ENCODE peak calls at places on chromosomes 3 and 15, in ten cellular contexts. L, K, N, Z, C, X, Q, F, E and Y are unnamed samples.

GRCh38 chr15:44729394-44729913 is 6.9 kb upstream of the TRIM69 start:
- DNase-seq in K (no peak), F (no peak), L (peak), E (peak), Z (no peak), X (peak), Q (no peak), N (peak), C (peak), Y (no peak)

GRCh38 chr15:65957451-65957850 is 88.2 kb downstream of the RAB11A start:
- DNase-seq in C (no peak), F (no peak), Z (no peak), K (no peak), E (no peak), Q (no peak), L (peak), X (no peak), N (no peak), Y (no peak)

GRCh38 chr3:124381565-124382333 is 348.5 kb upstream of the UMPS start:
- DNase-seq in K (no peak), X (no peak), Z (no peak), Q (no peak), N (no peak), F (no peak), E (no peak), L (no peak), C (no peak), Y (no peak)

GRCh38 chr3:13548696-13549512 is at the start of gene FBLN2:
- DNase-seq in N (no peak), L (peak), E (peak), X (no peak), Q (peak), Z (peak), K (no peak), F (no peak), C (peak), Y (no peak)

GRCh38 chr3:297585-297984 is 101.0 kb downstream of the CHL1 start:
- DNase-seq in N (no peak), C (peak), L (peak), Q (no peak), Z (no peak), X (no peak), E (no peak), K (no peak), F (no peak), Y (no peak)

GRCh38 chr3:149638401-149639092 is 19.3 kb downstream of the WWTR1 start:
- DNase-seq in Z (no peak), F (no peak), Q (no peak), X (no peak), K (peak), N (no peak), C (no peak), E (peak), L (no peak), Y (no peak)

GRCh38 chr3:10213156-10213792 is 35.0 kb upstream of the TATDN2 start:
- DNase-seq in F (no peak), N (no peak), C (no peak), Q (no peak), E (no peak), K (no peak), L (no peak), X (no peak), Z (no peak), Y (no peak)

GRCh38 chr3:123641084-123641462 is 56.2 kb upstream of the HACD2 start:
- DNase-seq in X (no peak), E (no peak), L (no peak), Q (no peak), F (no peak), K (no peak), Z (no peak), N (no peak), C (peak), Y (no peak)

GRCh38 chr15:69668049-69668705 is 215.6 kb downstream of the RPLP1 start:
- DNase-seq in N (no peak), C (no peak), K (no peak), L (no peak), F (no peak), E (no peak), Q (no peak), X (no peak), Z (no peak), Y (no peak)

GRCh38 chr15:25777047-25777446 is 86.1 kb downstream of the ATP10A start:
- DNase-seq in Q (no peak), N (no peak), K (no peak), E (no peak), C (no peak), L (no peak), X (peak), Z (no peak), F (no peak), Y (no peak)

GRCh38 chr3:15903164-15903563 is 105.4 kb upstream of the ANKRD28 start:
- DNase-seq in X (no peak), Z (peak), C (no peak), L (no peak), Q (peak), N (peak), K (peak), F (no peak), E (peak), Y (peak)

GRCh38 chr3:192060160-192060783 is 599.3 kb downstream of the PYDC2 start:
- DNase-seq in F (no peak), Q (no peak), K (no peak), N (no peak), L (no peak), X (no peak), E (no peak), Z (no peak), C (peak), Y (no peak)

GRCh38 chr15:101167791-101168462 is 83.9 kb downstream of the CHSY1 start:
- DNase-seq in Z (peak), C (no peak), X (no peak), N (peak), F (peak), K (peak), Q (peak), E (peak), L (no peak), Y (peak)

GRCh38 chr15:96160269-96160668 is 170.2 kb upstream of the NR2F2 start:
- DNase-seq in Q (peak), F (no peak), N (peak), C (no peak), X (peak), K (peak), L (no peak), Z (peak), E (peak), Y (no peak)

GRCh38 chr3:48247401-48247807 is 6.5 kb downstream of the ZNF589 start:
- DNase-seq in E (peak), X (peak), L (peak), K (no peak), F (no peak), Z (no peak), Q (no peak), N (no peak), C (no peak), Y (no peak)

GRCh38 chr3:906739-907138 is 186.1 kb upstream of the CNTN6 start:
- DNase-seq in F (no peak), C (no peak), Q (no peak), E (no peak), N (no peak), K (no peak), Z (no peak), X (no peak), L (no peak), Y (no peak)

GRCh38 chr3:61562042-61562809 is 855 bp downstream of the PTPRG start:
- DNase-seq in Z (peak), K (no peak), X (no peak), N (peak), F (no peak), Q (no peak), E (peak), C (peak), L (no peak), Y (no peak)

GRCh38 chr15:38994310-38994709 is 429.7 kb upstream of the RASGRP1 start:
- DNase-seq in X (no peak), Q (no peak), F (no peak), E (peak), Z (no peak), N (no peak), L (no peak), C (no peak), K (no peak), Y (no peak)

GRCh38 chr15:35281515-35281914 is 196.4 kb upstream of the NANOGP8 start:
- DNase-seq in N (no peak), X (no peak), Z (no peak), E (no peak), F (no peak), C (no peak), Q (no peak), K (no peak), L (no peak), Y (no peak)

GRCh38 chr3:190261740-190262139 is 60.5 kb downstream of the CLDN1 start:
- DNase-seq in Q (no peak), L (no peak), X (no peak), K (peak), Z (no peak), N (no peak), C (peak), E (no peak), F (no peak), Y (no peak)

GRCh38 chr3:56988874-56989433 is 71.5 kb upstream of the SPATA12 start:
- DNase-seq in E (peak), C (peak), F (no peak), X (peak), Z (peak), N (peak), Q (peak), K (peak), L (peak), Y (no peak)

GRCh38 chr3:78812166-78812565 is 955.6 kb downstream of the ROBO1 start:
- DNase-seq in K (no peak), C (no peak), F (no peak), Z (no peak), N (no peak), L (no peak), E (no peak), Q (no peak), X (no peak), Y (no peak)

GRCh38 chr3:108153451-108153981 is 62.7 kb upstream of the CD47 start:
- DNase-seq in N (no peak), X (no peak), F (no peak), Q (peak), C (peak), K (no peak), L (peak), Z (no peak), E (peak), Y (no peak)

GRCh38 chr15:83605049-83605448 is 48.9 kb upstream of the ADAMTSL3 start:
- DNase-seq in K (no peak), Q (no peak), X (no peak), E (no peak), L (no peak), F (no peak), N (no peak), Z (no peak), C (no peak), Y (no peak)

GRCh38 chr15:52005748-52006701 is 13.0 kb upstream of the MAPK6 start:
- DNase-seq in X (no peak), F (no peak), C (no peak), Q (no peak), Z (no peak), K (no peak), N (peak), E (peak), L (no peak), Y (no peak)

GRCh38 chr3:8767667-8768363 is 1.6 kb downstream of the OXTR start:
- DNase-seq in C (peak), N (no peak), Z (no peak), Q (peak), F (no peak), L (peak), K (no peak), E (no peak), X (no peak), Y (no peak)

GRCh38 chr3:8766148-8766547 is 3.3 kb downstream of the OXTR start:
- DNase-seq in Z (no peak), X (no peak), L (no peak), F (no peak), E (no peak), N (no peak), K (no peak), Q (no peak), C (no peak), Y (no peak)

GRCh38 chr3:8767181-8767666 is 2.2 kb downstream of the OXTR start:
- DNase-seq in K (no peak), Z (no peak), L (no peak), E (no peak), C (no peak), X (no peak), F (no peak), Q (no peak), N (no peak), Y (no peak)

GRCh38 chr3:8769088-8769822 is at the start of gene OXTR:
- DNase-seq in N (peak), Q (peak), K (peak), L (peak), X (no peak), Z (peak), C (peak), E (peak), F (no peak), Y (peak)

DNA sequence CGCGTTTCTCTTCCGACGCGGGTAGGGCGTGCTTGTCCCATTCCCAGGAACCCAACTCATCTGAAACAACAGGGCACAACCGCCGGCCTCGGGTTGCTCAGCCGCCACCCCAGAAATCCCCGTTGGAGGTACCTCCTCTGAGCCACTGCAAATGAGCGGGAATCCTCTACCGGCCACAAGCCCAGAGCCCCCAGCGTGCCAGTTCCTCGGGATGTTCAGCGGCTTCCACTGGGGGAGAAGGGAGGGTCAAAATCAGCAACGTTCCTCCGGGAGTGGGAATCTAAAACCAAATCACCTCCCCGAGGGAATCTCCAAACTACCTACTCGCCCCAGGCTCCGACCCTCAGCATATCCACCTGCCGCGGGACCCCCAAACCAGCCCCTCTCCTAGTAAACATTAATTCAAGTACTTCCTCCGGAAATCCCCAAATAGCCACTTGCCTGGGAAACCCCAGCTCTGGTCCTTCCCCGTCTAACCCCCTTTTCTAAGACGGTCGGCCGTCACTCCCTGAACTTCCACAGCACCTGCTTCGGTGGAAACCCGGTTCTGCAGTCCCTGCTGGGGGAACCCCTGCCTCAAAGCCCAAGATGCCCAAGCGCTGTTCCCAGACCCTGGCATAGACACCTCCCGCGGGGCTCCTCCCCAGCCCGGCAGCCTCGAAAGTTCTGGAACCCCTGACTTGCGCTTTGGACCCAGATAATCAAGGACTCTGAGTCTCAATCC is 887 bp downstream of the OXTR start:
- DNase-seq in Q (no peak), Z (no peak), X (no peak), E (no peak), F (no peak), C (no peak), L (peak), K (no peak), N (no peak), Y (no peak)
- H3K4me3 ChIP-seq in Q (peak), Z (peak), X (no peak), E (peak), F (peak), C (peak), L (peak), K (no peak), N (peak), Y (peak)

DNA sequence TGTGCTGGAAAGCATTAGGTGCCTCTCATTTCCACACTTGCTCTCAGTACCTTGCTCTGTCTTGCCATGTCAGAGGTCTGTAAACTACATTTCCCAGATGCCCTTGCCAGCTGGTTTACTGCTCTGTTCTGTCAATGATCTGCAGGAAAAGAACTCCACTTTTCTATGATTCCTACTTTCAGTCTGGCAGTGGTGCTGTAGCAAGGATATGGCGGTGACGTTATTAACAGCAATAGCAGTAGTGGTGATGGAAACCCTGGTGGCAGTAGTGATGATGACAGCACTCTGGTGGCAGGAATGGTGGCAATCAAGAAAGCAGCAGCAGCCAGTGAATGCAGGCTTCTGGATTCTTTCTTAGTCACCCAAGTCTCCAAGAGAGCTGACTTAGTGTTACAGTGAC is 665.2 kb downstream of the DIPK2A start:
- DNase-seq in K (no peak), Q (no peak), F (no peak), Z (no peak), N (no peak), L (peak), E (no peak), C (peak), X (no peak), Y (no peak)
- TF ChIP-seq CTCF in K (no peak), Q (no peak), F (peak), Z (no peak), N (no peak), L (peak), E (no peak), C (peak), X (no peak), Y (no peak)

DNA sequence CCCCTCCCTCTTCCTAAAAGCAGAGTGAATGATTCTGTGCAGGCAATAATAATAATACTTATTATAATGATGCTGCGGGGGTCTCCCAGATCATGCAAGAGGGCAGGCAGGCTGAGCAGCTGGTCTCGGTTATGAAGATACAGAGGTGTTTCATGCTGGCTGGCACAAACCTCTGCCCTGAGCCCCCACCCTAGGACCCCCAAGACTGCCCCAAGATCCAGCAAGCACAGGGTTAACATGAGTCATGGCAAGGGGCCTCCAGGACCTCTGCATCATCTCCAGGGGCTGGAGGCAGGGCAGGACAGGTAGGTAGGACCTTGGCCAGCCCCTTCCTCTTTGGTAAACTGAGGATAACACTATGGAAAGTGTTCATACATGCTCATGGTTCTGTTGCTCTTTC is 2.7 kb downstream of the MGLL start:
- DNase-seq in Q (no peak), X (peak), E (no peak), N (no peak), L (no peak), C (no peak), F (no peak), Z (no peak), K (no peak), Y (no peak)
- H3K4me3 ChIP-seq in Q (no peak), X (no peak), E (no peak), N (peak), L (no peak), C (no peak), F (peak), Z (peak), K (no peak), Y (no peak)

DNA sequence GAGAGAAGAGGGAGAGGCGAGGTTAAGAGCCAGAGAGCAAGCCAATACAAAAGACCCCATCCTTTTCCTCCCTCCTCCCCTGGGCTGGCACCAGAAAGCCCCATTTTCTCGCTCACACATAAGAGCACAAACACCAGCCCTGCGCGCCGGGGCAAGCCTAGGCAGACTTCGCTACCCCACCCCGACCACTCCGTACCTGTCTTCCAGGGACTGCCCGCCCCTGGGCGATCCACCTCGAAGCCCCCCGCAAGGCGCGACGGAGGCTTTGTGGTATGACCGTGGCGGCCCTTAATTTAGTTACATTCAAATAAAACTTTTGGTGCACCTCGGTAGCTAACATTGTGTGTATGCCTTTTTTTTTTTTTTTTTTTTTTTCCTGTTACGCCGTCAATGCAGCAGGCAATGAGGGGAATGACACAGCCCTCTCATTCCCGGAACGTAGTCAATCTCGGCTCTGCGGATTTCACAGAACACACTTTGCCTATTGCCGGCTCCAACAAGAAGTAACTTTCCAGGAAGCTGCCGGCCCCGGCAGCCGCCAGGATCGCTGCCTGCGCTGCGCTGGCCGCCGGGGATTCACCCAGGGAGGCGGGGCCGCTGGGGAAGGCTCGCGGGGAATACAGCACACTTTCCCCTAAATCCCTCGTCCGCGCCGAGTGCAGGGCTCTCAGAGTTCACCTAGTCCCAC is 7.7 kb downstream of the BCL6 start:
- DNase-seq in K (peak), Z (peak), E (peak), X (peak), Q (peak), C (peak), N (peak), F (no peak), L (peak), Y (no peak)
- TF ChIP-seq CTCF in K (no peak), Z (peak), E (peak), X (no peak), Q (no peak), C (peak), N (no peak), F (peak), L (no peak), Y (peak)

DNA sequence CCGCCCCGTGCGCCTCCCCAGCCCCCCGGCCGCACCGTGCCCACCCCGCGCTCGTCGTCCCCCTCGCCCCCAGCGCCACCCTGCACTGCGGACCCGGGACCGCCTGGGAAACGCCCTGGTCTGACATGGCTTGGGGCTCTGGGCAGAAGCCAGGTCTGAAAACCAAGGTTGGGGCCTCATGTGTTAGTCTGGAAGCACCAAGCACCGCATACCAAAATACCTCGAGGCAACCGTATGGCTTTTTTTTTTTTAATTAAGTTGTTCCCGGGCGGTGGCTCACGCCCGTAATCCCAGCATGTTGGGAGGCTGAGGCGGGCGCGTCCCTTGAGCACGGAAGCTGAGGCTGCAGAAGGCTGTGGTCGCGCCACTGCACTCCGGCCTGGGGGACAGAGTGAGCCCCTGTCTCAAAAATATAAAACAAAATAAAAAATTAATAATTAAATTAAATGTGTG is 91.5 kb upstream of the CHD2 start:
- DNase-seq in E (peak), Q (peak), L (peak), Z (peak), N (peak), F (no peak), C (no peak), X (peak), K (no peak), Y (no peak)
- H3K4me3 ChIP-seq in E (peak), Q (peak), L (peak), Z (peak), N (peak), F (peak), C (peak), X (no peak), K (peak), Y (peak)

GRCh38 chr15:86743283-86743903 is 663.7 kb downstream of the AGBL1 start:
- DNase-seq in K (peak), Z (peak), F (no peak), C (peak), E (no peak), N (peak), L (peak), X (no peak), Q (peak), Y (no peak)
- TF ChIP-seq CTCF in K (no peak), Z (peak), F (peak), C (peak), E (no peak), N (peak), L (peak), X (no peak), Q (peak), Y (no peak)